ENCODE peak calls at places on chromosomes 16 and 17, in seven cellular contexts. V is K562, J is stomach, T is endothelial cell of umbilical vein, U is transverse colon, Z is HCT116, F is prostate gland. W is an unnamed sample.

GRCh38 chr16:52068447-52069074 is 478.4 kb downstream of the TOX3 start:
- DNase-seq in V (no peak), J (peak; percentile 35), T (no peak), U (peak; percentile 41), Z (no peak), F (peak; percentile 36), W (no peak)

GRCh38 chr17:38428643-38429371 is 543 bp downstream of the ARHGAP23 start:
- DNase-seq in V (no peak), J (peak; percentile 44), T (peak; percentile 56), U (peak; percentile 50), Z (no peak), F (no peak), W (no peak)

GRCh38 chr16:47004652-47005051 is 31.2 kb upstream of the DNAJA2 start:
- DNase-seq in V (no peak), J (no peak), T (no peak), U (no peak), Z (no peak), F (no peak), W (no peak)

GRCh38 chr17:59767176-59767575 is 59.7 kb downstream of the VMP1 start:
- DNase-seq in V (no peak), J (no peak), T (peak; percentile 85), U (no peak), Z (no peak), F (no peak), W (no peak)

GRCh38 chr16:70651524-70651923 is 5.2 kb downstream of the IL34 start:
- DNase-seq in V (no peak), J (no peak), T (no peak), U (no peak), Z (no peak), F (no peak), W (no peak)

GRCh38 chr17:27544350-27545131 is 86.4 kb upstream of the LGALS9 start:
- DNase-seq in V (peak; percentile 87), J (no peak), T (no peak), U (no peak), Z (no peak), F (no peak), W (no peak)

GRCh38 chr17:38591759-38592241 is 14.0 kb downstream of the SRCIN1 start:
- DNase-seq in V (no peak), J (no peak), T (no peak), U (no peak), Z (no peak), F (no peak), W (no peak)

GRCh38 chr16:57999971-58000705 is at the start of gene ZNF319:
- DNase-seq in V (no peak), J (no peak), T (no peak), U (no peak), Z (no peak), F (no peak), W (no peak)

GRCh38 chr17:1958134-1958881 is 66.8 kb downstream of the RTN4RL1 start:
- DNase-seq in V (no peak), J (no peak), T (no peak), U (no peak), Z (no peak), F (no peak), W (no peak)

DNA sequence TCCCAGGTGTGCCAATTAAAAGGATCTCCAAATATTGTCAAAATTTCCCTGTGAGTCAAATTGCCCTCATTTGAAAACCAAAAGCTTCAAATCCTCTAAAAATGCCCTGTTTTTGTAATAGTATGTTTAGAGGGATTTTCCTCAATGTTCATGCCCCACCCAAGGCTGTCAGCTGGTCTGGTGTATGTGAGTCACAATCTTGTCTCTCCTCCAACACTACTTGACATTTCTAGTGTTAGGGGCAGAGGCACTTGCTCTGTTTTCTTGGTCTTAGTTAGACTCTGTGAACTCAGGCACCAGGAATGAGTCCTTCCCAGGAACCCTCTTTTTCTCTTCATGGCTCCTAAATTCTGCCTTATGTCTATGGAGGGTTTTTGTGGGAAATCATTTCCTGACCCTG is 634.8 kb downstream of the KCNJ2 start:
- DNase-seq in V (no peak), J (no peak), T (no peak), U (no peak), Z (no peak), F (no peak), W (no peak)
- H3K9me3 ChIP-seq in V (no peaks in the 10 kb centered on the region), J (no peaks in the 10 kb centered on the region), T (no peaks in the 10 kb centered on the region), U (no peaks in the 10 kb centered on the region), Z (no peaks in the 10 kb centered on the region), F (no peaks in the 10 kb centered on the region), W (no peaks in the 10 kb centered on the region)

GRCh38 chr16:1983053-1983543 is 895 bp upstream of the GFER start:
- DNase-seq in V (no peak), J (no peak), T (no peak), U (no peak), Z (no peak), F (no peak), W (no peak)

GRCh38 chr16:1983544-1984346 is at the start of gene GFER:
- DNase-seq in V (peak; percentile 95), J (peak; percentile 91), T (peak; percentile 93), U (peak; percentile 92), Z (peak; percentile 85), F (peak; percentile 75), W (peak; percentile 89)

GRCh38 chr16:1980770-1981087 is 540 bp downstream of the NOXO1 start:
- DNase-seq in V (no peak), J (no peak), T (no peak), U (no peak), Z (no peak), F (no peak), W (no peak)

GRCh38 chr16:1981398-1981836 is at the start of gene NOXO1:
- DNase-seq in V (no peak), J (no peak), T (no peak), U (peak; percentile 80), Z (no peak), F (no peak), W (no peak)

DNA sequence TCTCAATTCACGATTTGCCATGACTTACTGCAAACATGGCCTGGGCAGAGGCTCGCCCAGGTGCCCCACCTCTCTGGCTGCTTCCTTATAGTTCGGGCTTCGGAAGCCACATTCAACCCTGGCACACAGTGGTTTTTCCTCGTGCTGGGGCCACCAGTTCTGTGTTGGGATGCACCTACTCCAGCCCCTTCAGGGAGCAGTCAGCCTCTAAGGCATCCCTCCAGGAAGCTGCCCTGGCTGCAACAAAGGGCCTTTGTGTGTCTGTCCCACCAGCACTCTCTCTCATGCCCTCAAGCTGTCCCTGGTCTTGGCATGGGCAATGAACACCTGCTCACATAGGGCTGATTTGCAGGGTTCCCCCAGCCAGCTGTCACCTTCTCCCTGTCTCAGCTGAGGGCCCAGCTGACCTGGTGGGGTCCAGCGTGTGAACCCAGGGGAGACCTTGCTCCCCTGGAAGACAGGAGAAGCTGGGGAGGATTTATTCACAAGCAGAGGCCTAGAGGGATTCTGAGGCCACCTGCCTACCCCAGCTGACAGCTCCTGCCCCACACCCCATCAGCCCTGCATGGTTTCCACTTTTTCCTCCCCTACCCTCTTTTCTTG is 804 bp upstream of the NOXO1 start:
- DNase-seq in V (no peak), J (no peak), T (no peak), U (peak; percentile 78), Z (no peak), F (peak; percentile 36), W (no peak)
- TF ChIP-seq POLR2A in V (peak; percentile 57), J (no peak), T (no peak), U (peak; percentile 28), Z (no peak), F (no peak), W (no peak)

DNA sequence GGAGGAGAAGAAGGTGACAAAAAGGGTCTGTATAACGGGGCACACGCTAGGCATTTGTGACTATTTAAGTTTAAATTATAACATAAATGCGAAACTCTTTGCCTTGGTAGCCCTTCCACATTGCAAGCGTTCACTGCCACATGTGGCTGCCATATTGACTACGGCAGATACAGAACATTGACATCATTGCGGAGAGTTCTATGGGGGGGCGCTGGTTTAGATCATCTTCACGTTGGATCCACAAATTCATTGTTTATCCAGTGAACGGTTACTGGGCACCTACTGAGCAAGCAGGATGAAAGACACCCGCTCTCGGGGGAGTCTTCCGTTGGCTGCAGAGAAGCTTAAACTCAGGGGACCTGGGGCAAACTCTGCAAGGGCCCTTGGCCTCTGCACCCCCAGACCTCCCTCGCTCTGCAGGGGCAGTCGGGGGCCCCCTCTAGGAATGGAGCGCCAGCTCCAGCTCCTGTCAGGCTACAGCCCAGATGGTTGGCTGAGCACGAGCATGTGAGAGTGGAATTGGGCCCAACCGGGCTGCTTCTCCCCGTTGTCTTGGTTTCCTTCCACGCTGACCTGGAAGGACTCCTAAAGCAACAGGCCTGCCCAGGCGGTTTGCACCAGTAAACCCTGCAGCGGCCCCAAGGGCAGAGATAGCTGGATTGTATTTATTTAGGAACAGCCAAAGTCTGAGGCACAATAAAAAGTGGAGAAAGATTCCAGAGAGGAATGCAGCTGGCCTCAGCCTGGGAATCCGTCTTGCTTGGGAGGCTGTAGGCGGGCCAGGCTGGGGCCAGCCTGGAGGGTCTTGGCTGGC is 172.2 kb downstream of the SEC14L1 start:
- DNase-seq in V (no peak), J (peak; percentile 75), T (no peak), U (peak; percentile 73), Z (no peak), F (no peak), W (no peak)
- TF ChIP-seq POLR2AphosphoS5 in V (no peak), J (peak; percentile 30), T (no peak), U (peak; percentile 35), Z (no peak), F (peak; percentile 64), W (no peak)

DNA sequence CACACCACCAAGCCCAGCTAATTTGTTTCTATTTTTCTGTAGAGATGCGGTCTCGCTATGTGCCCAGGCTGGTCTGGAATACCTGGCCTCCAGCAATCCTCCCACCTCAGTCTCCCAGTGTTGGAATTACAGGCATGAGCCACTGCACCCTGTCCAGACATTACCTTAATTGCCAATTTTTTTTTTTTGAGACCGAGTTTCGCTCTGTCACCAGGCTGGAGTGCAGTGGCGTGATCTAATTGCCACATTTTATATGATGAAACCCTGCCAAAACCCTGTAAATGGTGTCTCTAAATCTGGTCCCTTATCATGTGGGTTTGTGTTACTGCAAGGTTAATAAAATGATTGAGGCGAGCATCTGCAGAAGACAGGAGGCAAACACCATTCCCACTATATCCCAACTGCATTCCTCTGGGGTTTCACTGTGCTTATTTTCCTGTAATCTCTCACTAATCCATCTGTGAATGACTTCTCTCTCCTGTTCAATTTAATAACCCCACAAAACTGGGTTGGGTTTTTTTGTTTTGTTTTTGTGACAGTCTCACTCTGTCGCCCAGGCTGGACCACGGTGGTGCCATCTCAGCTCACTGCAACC is 19.4 kb upstream of the TRIM25 start:
- DNase-seq in V (no peak), J (no peak), T (no peak), U (no peak), Z (no peak), F (no peak), W (no peak)
- H3K9me3 ChIP-seq in V (no peaks in the 10 kb centered on the region), J (no peaks in the 10 kb centered on the region), T (peaks cover 1% of the 10 kb centered on the region), U (peaks cover 8% of the 10 kb centered on the region), Z (peaks cover 9% of the 10 kb centered on the region), F (no peaks in the 10 kb centered on the region), W (no peaks in the 10 kb centered on the region)

DNA sequence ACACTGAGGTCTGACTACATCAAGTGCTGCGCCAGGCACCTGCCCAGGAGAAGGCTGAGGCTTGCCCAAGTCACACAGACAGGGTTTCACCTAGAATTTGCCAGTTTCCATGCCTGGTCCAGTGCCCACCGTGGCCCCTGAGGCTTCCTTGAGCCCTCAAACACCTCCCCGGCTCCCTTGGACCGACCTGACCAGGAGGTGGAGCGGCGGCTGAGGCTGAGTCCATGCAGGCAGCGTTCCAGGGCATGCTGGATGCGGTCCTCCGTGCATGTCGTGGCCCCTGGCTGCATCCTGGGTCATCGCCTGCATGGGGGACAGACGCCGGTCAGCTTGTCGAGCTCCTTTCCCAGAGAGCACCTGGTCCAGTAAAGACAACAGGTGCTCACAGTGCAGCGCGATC is 43.7 kb upstream of the PIK3R6 start:
- DNase-seq in V (no peak), J (no peak), T (no peak), U (no peak), Z (no peak), F (no peak), W (no peak)
- TF ChIP-seq POLR2A in V (no peak), J (no peak), T (no peak), U (no peak), Z (no peak), F (no peak), W (no peak)

GRCh38 chr17:3917391-3917931 is 1.2 kb upstream of the P2RX1 start:
- DNase-seq in V (peak; percentile 80), J (peak; percentile 68), T (peak; percentile 31), U (peak; percentile 78), Z (no peak), F (no peak), W (no peak)
- TF ChIP-seq POLR2AphosphoS5 in V (no peak), J (no peak), T (no peak), U (no peak), Z (no peak), F (no peak), W (no peak)